ENCODE peak calls at places on chromosomes 3 and 15, in ten cellular contexts. R is dorsolateral prefrontal cortex, C is Caco-2, Z is neural crest cell, E is endodermal cell, V is upper lobe of left lung, H is HL-60, Y is H9, O is transverse colon, N is psoas muscle. K is an unnamed sample.
A peak's percentile ranks its signal among the peaks of the same experiment; 100 is the strongest.

GRCh38 chr3:115658032-115658336 is 34.7 kb downstream of the GAP43 start:
- DNase-seq in C (no peak), Z (no peak), E (no peak), Y (no peak), R (no peak), V (no peak), N (no peak), O (no peak), H (no peak), K (no peak)

GRCh38 chr15:78024141-78024567 is 53.4 kb downstream of the TBC1D2B start:
- DNase-seq in O (no peak), R (no peak), V (no peak), C (no peak), Y (no peak), Z (no peak), N (peak; percentile 89), E (no peak), H (no peak), K (no peak)

GRCh38 chr3:51269466-51269865 is 115.6 kb upstream of the MANF start:
- DNase-seq in R (no peak), Y (no peak), V (no peak), H (no peak), O (no peak), E (no peak), C (no peak), N (no peak), Z (no peak), K (no peak)

GRCh38 chr15:98286831-98287230 is 326.3 kb downstream of the ARRDC4 start:
- DNase-seq in Y (no peak), E (no peak), O (no peak), C (no peak), N (no peak), R (no peak), V (no peak), Z (no peak), H (no peak), K (no peak)

GRCh38 chr3:177320765-177321247 is 123.5 kb upstream of the TBL1XR1 start:
- DNase-seq in Z (no peak), R (no peak), V (no peak), C (no peak), E (no peak), N (no peak), H (no peak), Y (no peak), O (no peak), K (no peak)

GRCh38 chr3:11919390-11919789 is 72.7 kb upstream of the TAMM41 start:
- DNase-seq in H (no peak), V (peak; percentile 1), Z (no peak), C (no peak), O (no peak), E (peak; percentile 48), R (no peak), Y (no peak), N (no peak), K (no peak)

GRCh38 chr3:139657434-139657833 is 20.3 kb downstream of the NMNAT3 start:
- DNase-seq in Y (no peak), O (no peak), C (no peak), R (no peak), Z (no peak), V (no peak), N (no peak), H (no peak), E (peak; percentile 15), K (no peak)

GRCh38 chr3:140311428-140311827 is 366.4 kb upstream of the TRIM42 start:
- DNase-seq in O (peak; percentile 13), Y (no peak), C (no peak), N (no peak), H (no peak), Z (no peak), R (no peak), V (no peak), E (no peak), K (no peak)

GRCh38 chr3:44104043-44104442 is 137.6 kb upstream of the TOPAZ1 start:
- DNase-seq in O (no peak), N (no peak), E (no peak), Y (no peak), C (no peak), Z (no peak), H (no peak), R (no peak), V (no peak), K (no peak)

GRCh38 chr3:189309400-189309975 is 137.7 kb downstream of the TPRG1 start:
- DNase-seq in E (no peak), N (no peak), Y (no peak), R (no peak), O (no peak), H (no peak), C (no peak), V (no peak), Z (no peak), K (no peak)

GRCh38 chr15:83284563-83285283 is at the start of gene BNC1:
- DNase-seq in N (no peak), Z (peak; percentile 20), E (peak; percentile 75), H (no peak), C (no peak), V (no peak), Y (peak; percentile 47), O (no peak), R (no peak), K (no peak)

GRCh38 chr15:66016199-66016598 is 146.9 kb downstream of the RAB11A start:
- DNase-seq in V (no peak), Y (no peak), C (no peak), H (no peak), O (no peak), E (no peak), Z (no peak), R (no peak), N (no peak), K (no peak)

GRCh38 chr15:54582863-54583643 is 604.8 kb downstream of the UNC13C start:
- DNase-seq in V (no peak), C (no peak), H (no peak), O (no peak), R (no peak), N (no peak), Z (no peak), Y (no peak), E (no peak), K (no peak)

GRCh38 chr3:11567516-11568467 is 75.9 kb downstream of the VGLL4 start:
- DNase-seq in C (no peak), Y (no peak), E (no peak), H (no peak), O (no peak), N (peak; percentile 93), Z (no peak), R (no peak), V (no peak), K (no peak)

GRCh38 chr3:90052425-90052950 is 945.1 kb downstream of the EPHA3 start:
- DNase-seq in N (no peak), E (no peak), Y (no peak), C (no peak), H (no peak), V (no peak), Z (no peak), R (no peak), O (no peak), K (no peak)

GRCh38 chr3:119279844-119280243 is 14.3 kb upstream of the ARHGAP31 start:
- DNase-seq in R (no peak), Z (no peak), N (no peak), E (no peak), O (no peak), C (no peak), H (no peak), V (no peak), Y (no peak), K (no peak)

GRCh38 chr3:176352716-176353334 is 844.5 kb downstream of the TBL1XR1 start:
- DNase-seq in Z (no peak), V (no peak), R (no peak), Y (no peak), N (no peak), O (no peak), C (no peak), E (no peak), H (no peak), K (no peak)

DNA sequence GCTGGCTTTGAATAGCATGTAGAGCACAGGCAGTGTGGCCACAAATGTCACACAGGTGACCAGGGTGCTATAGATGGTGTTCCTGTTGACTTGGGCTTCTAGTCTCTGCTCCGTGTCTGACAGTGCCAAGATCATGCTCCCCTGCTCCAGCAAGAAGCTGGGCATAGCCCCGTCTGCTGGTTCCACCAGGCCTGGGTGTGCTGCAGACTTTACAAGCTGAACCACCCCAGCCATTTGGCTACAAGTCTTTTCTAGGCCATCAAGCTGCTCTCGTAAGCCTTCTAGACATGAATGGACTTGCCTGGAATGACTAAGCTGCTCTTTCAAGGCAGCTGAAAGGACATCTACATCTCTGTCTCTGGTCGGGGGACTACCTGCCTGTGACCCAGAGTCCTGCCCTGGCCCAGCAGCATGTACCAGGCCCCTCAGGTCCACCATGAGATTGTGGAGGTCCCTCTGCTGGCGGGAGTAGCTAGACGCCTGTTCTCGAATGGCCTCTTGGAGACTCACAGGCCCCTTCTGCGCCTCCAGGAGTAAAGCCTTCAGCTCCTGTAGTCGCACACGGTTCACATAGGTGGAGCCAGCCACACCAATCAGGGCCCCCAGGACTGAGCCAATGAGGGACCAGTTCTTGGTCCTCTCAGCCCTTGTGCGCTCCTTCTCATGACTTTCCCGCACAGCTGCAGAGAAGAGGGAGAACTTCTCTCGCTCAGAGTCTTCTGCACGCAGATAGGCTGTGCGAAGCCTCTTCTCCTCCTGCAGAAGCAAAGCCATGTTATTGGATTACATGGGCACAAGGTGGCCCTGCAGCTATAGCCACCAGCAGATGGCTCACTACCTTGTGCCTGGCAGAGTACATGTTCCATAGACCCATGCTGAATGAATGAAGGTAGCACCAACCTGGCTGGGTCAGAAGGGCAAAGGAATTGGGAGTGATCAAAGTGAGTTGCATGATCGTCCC is 2.8 kb upstream of the PLXNB1 start:
- DNase-seq in R (no peak), E (peak; percentile 91), H (no peak), C (peak; percentile 80), O (peak; percentile 25), V (no peak), Z (no peak), Y (peak; percentile 94), N (no peak), K (no peak)
- TF ChIP-seq CTCF in R (peak; percentile 32), E (peak; percentile 67), H (no peak), C (no peak), O (peak; percentile 18), V (no peak), Z (peak; percentile 16), Y (peak; percentile 55), N (no peak), K (no peak)

GRCh38 chr15:57580866-57581265 is 10.8 kb upstream of the MYZAP start:
- DNase-seq in C (peak; percentile 72), Z (no peak), R (no peak), N (no peak), E (no peak), H (no peak), V (no peak), O (peak; percentile 60), Y (no peak), K (no peak)
- TF ChIP-seq CTCF in C (no peak), Z (no peak), R (no peak), N (no peak), E (peak; percentile 42), H (no peak), V (no peak), O (no peak), Y (peak; percentile 23), K (no peak)

GRCh38 chr3:12993022-12993622 is 80.1 kb downstream of the IQSEC1 start:
- DNase-seq in N (peak; percentile 46), Y (peak; percentile 84), H (no peak), R (no peak), C (peak; percentile 76), V (no peak), Z (no peak), O (peak; percentile 26), E (peak; percentile 94), K (no peak)
- TF ChIP-seq CTCF in N (no peak), Y (no peak), H (no peak), R (no peak), C (no peak), V (no peak), Z (no peak), O (no peak), E (peak; percentile 58), K (no peak)

GRCh38 chr3:194265505-194265892 is 85.6 kb downstream of the CPN2 start:
- DNase-seq in C (peak; percentile 14), R (peak; percentile 63), H (no peak), V (peak; percentile 78), E (peak; percentile 48), O (peak; percentile 60), Y (peak; percentile 30), Z (no peak), N (peak; percentile 97), K (no peak)
- TF ChIP-seq CTCF in C (no peak), R (no peak), H (no peak), V (no peak), E (no peak), O (no peak), Y (no peak), Z (no peak), N (no peak), K (no peak)